ENCODE peak calls at places on chromosomes 7 and 10, in seven cellular contexts. I is small intestine, K is SK-N-SH, G is mammary epithelial cell, A is GM12878, P is cardiac muscle cell, Z is suprapubic skin. H is an unnamed sample. For H3K9me3, H3K27me3 and H3K36me3, the result is how much of the 10 kb centered on the place peaks cover.

GRCh38 chr7:10121641-10122040 is 852.0 kb upstream of the PHF14 start:
- DNase-seq in I (no peak), K (peak), G (no peak), A (no peak), P (no peak), Z (no peak), H (no peak)

GRCh38 chr10:112896722-112897121 is 53.3 kb upstream of the TCF7L2 start:
- DNase-seq in I (no peak), K (no peak), G (no peak), A (no peak), P (no peak), Z (no peak), H (no peak)

GRCh38 chr7:55784151-55784550 is 78.4 kb downstream of the SEPTIN14 start:
- DNase-seq in I (no peak), K (no peak), G (no peak), A (no peak), P (no peak), Z (peak), H (no peak)

GRCh38 chr10:35808344-35808743 is 166.2 kb upstream of the FZD8 start:
- DNase-seq in I (no peak), K (no peak), G (no peak), A (no peak), P (no peak), Z (no peak), H (no peak)

GRCh38 chr10:104061196-104061595 is 24.5 kb downstream of the COL17A1 start:
- DNase-seq in I (no peak), K (no peak), G (no peak), A (no peak), P (no peak), Z (no peak), H (no peak)

GRCh38 chr10:3761916-3762708 is 22.9 kb downstream of the KLF6 start:
- DNase-seq in I (no peak), K (no peak), G (peak), A (no peak), P (no peak), Z (peak), H (no peak)

GRCh38 chr7:771241-772004 is 44.3 kb upstream of the PRKAR1B start:
- DNase-seq in I (peak), K (peak), G (no peak), A (no peak), P (peak), Z (no peak), H (no peak)

GRCh38 chr10:110969183-110969582 is 49.8 kb downstream of the SHOC2 start:
- DNase-seq in I (no peak), K (no peak), G (no peak), A (no peak), P (no peak), Z (no peak), H (no peak)

GRCh38 chr7:11221931-11222330 is 248.3 kb downstream of the PHF14 start:
- DNase-seq in I (no peak), K (no peak), G (no peak), A (no peak), P (no peak), Z (no peak), H (no peak)

GRCh38 chr7:33452805-33453502 is 323.6 kb downstream of the BBS9 start:
- DNase-seq in I (peak), K (no peak), G (no peak), A (no peak), P (peak), Z (no peak), H (no peak)

GRCh38 chr10:35369049-35369760 is 32.9 kb downstream of the CCNY start:
- DNase-seq in I (peak), K (no peak), G (no peak), A (no peak), P (no peak), Z (no peak), H (no peak)

GRCh38 chr10:29578457-29578856 is 56.3 kb downstream of the SVIL start:
- DNase-seq in I (peak), K (no peak), G (no peak), A (no peak), P (no peak), Z (no peak), H (no peak)

GRCh38 chr7:17406756-17407155 is 108.3 kb downstream of the AHR start:
- DNase-seq in I (no peak), K (no peak), G (no peak), A (no peak), P (peak), Z (no peak), H (no peak)

GRCh38 chr7:41146423-41146822 is 556.5 kb downstream of the INHBA start:
- DNase-seq in I (no peak), K (no peak), G (no peak), A (no peak), P (no peak), Z (no peak), H (no peak)

GRCh38 chr10:23571884-23572283 is 133.0 kb downstream of the OTUD1 start:
- DNase-seq in I (no peak), K (no peak), G (no peak), A (no peak), P (no peak), Z (no peak), H (no peak)
- H3K9me3 ChIP-seq in I (under half), K (under half), G (under half), A (under half), P (under half), Z (under half), H (under half)

GRCh38 chr10:100742936-100743335 is 2.4 kb upstream of the PAX2 start:
- DNase-seq in I (no peak), K (no peak), G (no peak), A (no peak), P (no peak), Z (no peak), H (no peak)
- H3K27me3 ChIP-seq in I (half or more), K (half or more), G (half or more), A (under half), P (half or more), Z (half or more), H (half or more)

DNA sequence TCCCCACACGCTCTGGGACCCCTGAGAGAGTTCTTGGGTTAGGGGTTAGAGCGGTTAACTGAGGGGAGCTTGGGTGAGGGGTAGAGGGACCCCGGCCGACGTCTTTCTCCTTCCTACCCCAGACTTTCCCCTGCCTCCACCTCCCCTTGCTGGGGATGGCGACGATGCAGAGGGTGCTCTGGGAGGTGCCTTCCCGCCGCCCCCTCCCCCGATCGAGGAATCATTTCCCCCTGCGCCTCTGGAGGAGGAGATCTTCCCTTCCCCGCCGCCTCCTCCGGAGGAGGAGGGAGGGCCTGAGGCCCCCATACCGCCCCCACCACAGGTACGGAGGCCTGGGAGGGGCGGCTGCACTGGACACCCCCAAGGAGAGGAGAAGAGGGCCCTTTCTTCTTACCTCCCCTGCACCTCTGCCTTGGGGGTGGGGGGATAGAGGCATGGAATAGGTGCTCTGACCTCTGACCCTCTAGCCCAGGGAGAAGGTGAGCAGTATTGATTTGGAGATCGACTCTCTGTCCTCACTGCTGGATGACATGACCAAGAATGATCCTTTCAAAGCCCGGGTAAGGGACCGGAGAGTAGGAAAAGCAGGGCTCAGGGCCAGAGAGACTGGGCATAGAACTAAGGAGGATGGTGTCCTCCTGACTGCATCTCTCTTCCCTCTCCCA is 1.1 kb downstream of the ZYX start:
- DNase-seq in I (no peak), K (no peak), G (no peak), A (no peak), P (peak), Z (no peak), H (no peak)
- H3K36me3 ChIP-seq in I (under half), K (under half), G (under half), A (under half), P (under half), Z (under half), H (under half)

GRCh38 chr7:158971214-158971613 is 114.9 kb downstream of the DYNC2I1 start:
- DNase-seq in I (no peak), K (no peak), G (no peak), A (no peak), P (no peak), Z (no peak), H (no peak)

GRCh38 chr7:158973941-158974785 is 117.8 kb downstream of the DYNC2I1 start:
- DNase-seq in I (no peak), K (no peak), G (no peak), A (no peak), P (no peak), Z (no peak), H (no peak)

GRCh38 chr7:158976468-158976848 is 120.1 kb downstream of the DYNC2I1 start:
- DNase-seq in I (no peak), K (no peak), G (no peak), A (peak), P (peak), Z (no peak), H (no peak)

GRCh38 chr7:158975526-158976467 is 119.4 kb downstream of the DYNC2I1 start:
- DNase-seq in I (peak), K (no peak), G (no peak), A (no peak), P (no peak), Z (no peak), H (no peak)

GRCh38 chr7:158973440-158973839 is 117.1 kb downstream of the DYNC2I1 start:
- DNase-seq in I (no peak), K (no peak), G (no peak), A (peak), P (peak), Z (no peak), H (no peak)
- H3K9me3 ChIP-seq in I (under half), K (under half), G (under half), A (under half), P (under half), Z (under half), H (under half)

GRCh38 chr10:23194966-23195845 is 3.1 kb downstream of the PTF1A start:
- DNase-seq in I (no peak), K (peak), G (no peak), A (no peak), P (no peak), Z (no peak), H (no peak)
- H3K27me3 ChIP-seq in I (half or more), K (half or more), G (half or more), A (under half), P (half or more), Z (half or more), H (half or more)

GRCh38 chr7:2219136-2219535 is 13.6 kb downstream of the MAD1L1 start:
- DNase-seq in I (no peak), K (no peak), G (no peak), A (no peak), P (no peak), Z (no peak), H (no peak)
- H3K36me3 ChIP-seq in I (under half), K (half or more), G (under half), A (half or more), P (under half), Z (half or more), H (half or more)

GRCh38 chr7:151710121-151710640 is 166.7 kb downstream of the PRKAG2 start:
- DNase-seq in I (peak), K (no peak), G (no peak), A (no peak), P (no peak), Z (no peak), H (no peak)

GRCh38 chr7:151706568-151707469 is 170.1 kb downstream of the PRKAG2 start:
- DNase-seq in I (no peak), K (no peak), G (no peak), A (no peak), P (peak), Z (no peak), H (no peak)

GRCh38 chr7:151707757-151708156 is 169.2 kb downstream of the PRKAG2 start:
- DNase-seq in I (no peak), K (no peak), G (no peak), A (no peak), P (no peak), Z (no peak), H (no peak)

GRCh38 chr7:151709141-151710038 is 167.5 kb downstream of the PRKAG2 start:
- DNase-seq in I (no peak), K (no peak), G (no peak), A (no peak), P (peak), Z (no peak), H (no peak)

GRCh38 chr7:151708610-151709009 is 168.3 kb downstream of the PRKAG2 start:
- DNase-seq in I (no peak), K (no peak), G (no peak), A (no peak), P (no peak), Z (no peak), H (no peak)
- H3K9me3 ChIP-seq in I (under half), K (under half), G (under half), A (under half), P (under half), Z (under half), H (under half)